ENCODE peak calls at places on chromosomes 11 and 22, in seven cellular contexts. Z is pancreas, Q is ovary, H is psoas muscle, M is PC-3, S is upper lobe of left lung, X is tibial artery. W is an unnamed sample. For H3K36me3, the result is how much of the 10 kb centered on the place peaks cover.

GRCh38 chr11:120400564-120401364 is 64.6 kb downstream of the ARHGEF12 start:
- DNase-seq in Z (no peak), Q (no peak), H (no peak), M (peak), S (no peak), X (peak), W (no peak)

GRCh38 chr11:101915811-101916291 is 471 bp downstream of the ANGPTL5 start:
- DNase-seq in Z (no peak), Q (no peak), H (no peak), M (peak), S (no peak), X (no peak), W (no peak)

GRCh38 chr11:119323532-119324033 is 6.7 kb upstream of the MCAM start:
- DNase-seq in Z (peak), Q (peak), H (peak), M (peak), S (no peak), X (peak), W (peak)

GRCh38 chr11:76620471-76620870 is 50.1 kb downstream of the LRRC32 start:
- DNase-seq in Z (no peak), Q (no peak), H (no peak), M (peak), S (no peak), X (no peak), W (no peak)

GRCh38 chr11:69889400-69890372 is 70.5 kb upstream of the FGF3 start:
- DNase-seq in Z (no peak), Q (no peak), H (no peak), M (no peak), S (no peak), X (no peak), W (no peak)

GRCh38 chr22:37747090-37747714 is 50.4 kb downstream of the TRIOBP start:
- DNase-seq in Z (no peak), Q (peak), H (peak), M (peak), S (peak), X (peak), W (no peak)

GRCh38 chr11:134846776-134847722 is 435.0 kb upstream of the B3GAT1 start:
- DNase-seq in Z (no peak), Q (no peak), H (no peak), M (no peak), S (peak), X (no peak), W (no peak)

GRCh38 chr11:132973686-132974085 is 558.6 kb downstream of the OPCML start:
- DNase-seq in Z (no peak), Q (no peak), H (no peak), M (no peak), S (no peak), X (no peak), W (no peak)

GRCh38 chr11:123174196-123175183 is 20.6 kb downstream of the CLMP start:
- DNase-seq in Z (no peak), Q (peak), H (peak), M (peak), S (no peak), X (peak), W (no peak)

GRCh38 chr11:1131033-1131911 is 26.5 kb upstream of the MUC5AC start:
- DNase-seq in Z (peak), Q (no peak), H (no peak), M (no peak), S (peak), X (no peak), W (no peak)

GRCh38 chr22:41762980-41763779 is 37.3 kb upstream of the CCDC134 start:
- DNase-seq in Z (peak), Q (no peak), H (no peak), M (peak), S (no peak), X (no peak), W (no peak)

GRCh38 chr22:27241430-27242110 is 560.0 kb downstream of the MN1 start:
- DNase-seq in Z (peak), Q (peak), H (no peak), M (no peak), S (peak), X (no peak), W (no peak)

GRCh38 chr11:57834852-57835251 is 73.2 kb downstream of the CTNND1 start:
- DNase-seq in Z (no peak), Q (no peak), H (no peak), M (no peak), S (no peak), X (no peak), W (no peak)

GRCh38 chr11:112042161-112042960 is 17.2 kb downstream of the DLAT start:
- DNase-seq in Z (no peak), Q (no peak), H (no peak), M (peak), S (no peak), X (no peak), W (no peak)

GRCh38 chr22:45212992-45213751 is 27.5 kb downstream of the KIAA0930 start:
- DNase-seq in Z (peak), Q (no peak), H (peak), M (no peak), S (peak), X (peak), W (no peak)

GRCh38 chr22:42419328-42419881 is 12.8 kb downstream of the NFAM1 start:
- DNase-seq in Z (no peak), Q (no peak), H (no peak), M (no peak), S (peak), X (no peak), W (no peak)

GRCh38 chr11:102553835-102554282 is 23.3 kb upstream of the MMP7 start:
- DNase-seq in Z (no peak), Q (no peak), H (no peak), M (peak), S (no peak), X (no peak), W (no peak)

GRCh38 chr11:117226388-117227385 is 5.2 kb downstream of the PCSK7 start:
- DNase-seq in Z (no peak), Q (no peak), H (no peak), M (peak), S (no peak), X (no peak), W (no peak)

GRCh38 chr22:17501679-17502285 is 61.5 kb upstream of the SLC25A18 start:
- DNase-seq in Z (no peak), Q (no peak), H (no peak), M (peak), S (no peak), X (no peak), W (peak)

GRCh38 chr22:27792452-27793165 is 8.9 kb downstream of the MN1 start:
- DNase-seq in Z (no peak), Q (no peak), H (no peak), M (no peak), S (no peak), X (no peak), W (no peak)

GRCh38 chr22:19291218-19291579 is 320 bp downstream of the CLTCL1 start:
- DNase-seq in Z (peak), Q (no peak), H (peak), M (no peak), S (peak), X (peak), W (peak)

GRCh38 chr11:63829823-63830489 is 9.0 kb upstream of the MARK2 start:
- DNase-seq in Z (no peak), Q (no peak), H (no peak), M (no peak), S (no peak), X (no peak), W (no peak)

GRCh38 chr11:102476812-102477211 is 24.2 kb upstream of the TMEM123 start:
- DNase-seq in Z (peak), Q (no peak), H (no peak), M (peak), S (no peak), X (no peak), W (no peak)

GRCh38 chr11:130439160-130439519 is 9.3 kb upstream of the ADAMTS15 start:
- DNase-seq in Z (no peak), Q (no peak), H (no peak), M (no peak), S (no peak), X (no peak), W (no peak)

GRCh38 chr11:66085071-66085470 is 15.0 kb downstream of the PACS1 start:
- DNase-seq in Z (no peak), Q (no peak), H (no peak), M (no peak), S (no peak), X (no peak), W (no peak)

GRCh38 chr11:47943721-47944554 is 36.4 kb upstream of the PTPRJ start:
- DNase-seq in Z (no peak), Q (no peak), H (no peak), M (no peak), S (no peak), X (no peak), W (no peak)

GRCh38 chr22:46666577-46667244 is 46.5 kb downstream of the GRAMD4 start:
- DNase-seq in Z (no peak), Q (no peak), H (no peak), M (no peak), S (peak), X (no peak), W (no peak)

GRCh38 chr11:119828819-119829218 is 99.8 kb upstream of the NECTIN1 start:
- DNase-seq in Z (no peak), Q (no peak), H (no peak), M (no peak), S (no peak), X (no peak), W (no peak)

GRCh38 chr11:119316729-119317591 is at the start of gene MCAM:
- DNase-seq in Z (no peak), Q (no peak), H (peak), M (peak), S (peak), X (peak), W (no peak)

GRCh38 chr11:101321222-101321621 is 191.6 kb upstream of the PGR start:
- DNase-seq in Z (no peak), Q (no peak), H (no peak), M (peak), S (no peak), X (no peak), W (no peak)

GRCh38 chr11:128448981-128449713 is 138.2 kb downstream of the ETS1 start:
- DNase-seq in Z (no peak), Q (no peak), H (no peak), M (no peak), S (no peak), X (no peak), W (no peak)

DNA sequence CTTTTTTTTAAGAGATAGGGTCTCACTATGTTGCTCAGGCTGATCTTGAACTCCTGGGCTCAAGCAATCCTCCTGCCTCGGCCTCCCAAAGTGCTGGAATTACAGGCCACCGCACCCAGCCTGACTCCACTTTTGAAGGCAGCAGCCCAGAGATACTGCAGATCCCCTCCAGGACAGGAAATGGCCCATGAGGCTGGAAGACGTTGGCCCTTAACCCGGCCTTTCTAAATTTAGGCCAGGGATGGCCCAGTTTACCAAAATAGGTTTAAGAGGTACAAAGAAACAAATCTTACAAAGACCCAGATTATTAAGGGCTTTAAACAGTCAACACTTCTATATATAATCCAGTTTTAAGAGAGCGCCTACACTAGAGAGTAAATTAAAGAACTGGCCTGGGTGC is 32.2 kb downstream of the CPT1A start:
- DNase-seq in Z (no peak), Q (no peak), H (no peak), M (no peak), S (no peak), X (no peak), W (no peak)
- H3K36me3 ChIP-seq in Z (under half), Q (under half), H (under half), M (under half), S (under half), X (half or more), W (under half)

DNA sequence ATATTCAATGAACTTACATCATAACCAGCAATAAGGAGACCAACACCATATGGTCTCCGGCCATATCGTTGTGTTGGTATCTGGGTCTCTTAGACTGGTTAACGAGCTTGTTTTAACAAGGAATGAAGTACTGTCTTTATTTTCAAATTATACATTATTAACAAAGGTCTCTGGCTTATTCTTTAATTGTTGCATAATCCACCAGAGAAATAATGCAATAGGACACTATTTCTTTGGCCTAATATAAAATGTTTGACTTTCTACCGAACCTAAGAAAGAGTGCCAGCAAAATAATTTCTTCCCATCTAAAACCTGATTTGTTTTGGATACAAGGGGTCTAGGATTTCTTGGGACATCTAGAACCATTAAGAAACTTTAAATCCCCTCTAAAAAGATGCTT is 6.4 kb downstream of the PSMA1 start:
- DNase-seq in Z (no peak), Q (no peak), H (no peak), M (no peak), S (no peak), X (no peak), W (no peak)
- H3K36me3 ChIP-seq in Z (under half), Q (under half), H (half or more), M (half or more), S (under half), X (half or more), W (half or more)

GRCh38 chr22:40404251-40405177 is 34.1 kb downstream of the SGSM3 start:
- DNase-seq in Z (peak), Q (no peak), H (no peak), M (no peak), S (peak), X (no peak), W (no peak)

GRCh38 chr22:40403651-40404050 is 33.3 kb downstream of the SGSM3 start:
- DNase-seq in Z (no peak), Q (no peak), H (no peak), M (no peak), S (no peak), X (no peak), W (no peak)

GRCh38 chr22:40406063-40406890 is 35.9 kb downstream of the SGSM3 start:
- DNase-seq in Z (no peak), Q (no peak), H (no peak), M (no peak), S (peak), X (no peak), W (no peak)

GRCh38 chr22:40407021-40407761 is 36.8 kb downstream of the SGSM3 start:
- DNase-seq in Z (no peak), Q (no peak), H (no peak), M (no peak), S (peak), X (no peak), W (no peak)

DNA sequence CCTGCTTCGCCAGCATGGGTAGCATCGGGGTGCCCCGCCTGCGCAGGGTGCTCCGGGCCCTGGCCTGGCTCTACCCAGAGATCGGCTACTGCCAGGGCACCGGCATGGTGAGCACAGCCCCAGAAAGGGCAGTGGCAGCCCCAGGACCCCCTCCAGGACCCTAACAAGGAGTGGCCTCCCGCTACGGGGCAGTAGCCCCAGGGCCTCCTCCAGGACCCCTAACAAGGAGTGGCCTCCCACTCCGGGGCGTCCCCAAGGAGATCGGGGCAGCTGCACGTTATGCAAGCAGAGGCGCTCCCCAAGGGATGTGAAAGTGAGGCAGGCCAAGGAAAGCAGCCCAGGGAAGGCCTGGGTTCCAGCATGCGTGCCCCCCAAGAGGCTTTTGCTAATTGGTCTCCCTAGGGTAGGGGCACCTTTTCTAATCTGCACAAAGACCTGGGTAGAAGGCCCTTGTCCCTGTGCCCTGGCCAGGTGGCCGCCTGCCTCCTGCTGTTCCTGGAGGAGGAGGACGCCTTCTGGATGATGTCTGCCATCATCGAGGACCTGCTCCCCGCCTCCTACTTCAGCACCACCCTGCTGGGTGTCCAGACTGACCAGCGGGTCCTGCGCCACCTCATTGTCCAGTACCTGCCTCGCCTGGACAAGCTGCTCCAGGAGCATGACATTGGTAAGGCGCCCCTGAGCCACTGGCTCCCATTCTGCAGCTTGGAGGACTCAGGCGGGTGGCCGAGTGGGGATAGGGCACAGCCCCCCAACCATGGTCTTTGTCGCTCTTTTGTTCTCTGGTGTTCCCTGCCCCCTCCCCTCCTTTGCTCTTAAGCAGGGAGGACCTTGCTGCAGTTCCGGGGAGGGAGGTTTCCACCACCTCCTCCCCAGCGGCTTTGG is 35.0 kb downstream of the SGSM3 start:
- DNase-seq in Z (peak), Q (no peak), H (no peak), M (no peak), S (peak), X (no peak), W (no peak)
- H3K36me3 ChIP-seq in Z (under half), Q (under half), H (half or more), M (under half), S (under half), X (half or more), W (half or more)

GRCh38 chr22:30301995-30302809 is 12.9 kb upstream of the CASTOR1 start:
- DNase-seq in Z (no peak), Q (peak), H (no peak), M (peak), S (no peak), X (peak), W (no peak)
- H3K36me3 ChIP-seq in Z (under half), Q (under half), H (under half), M (under half), S (under half), X (half or more), W (under half)

DNA sequence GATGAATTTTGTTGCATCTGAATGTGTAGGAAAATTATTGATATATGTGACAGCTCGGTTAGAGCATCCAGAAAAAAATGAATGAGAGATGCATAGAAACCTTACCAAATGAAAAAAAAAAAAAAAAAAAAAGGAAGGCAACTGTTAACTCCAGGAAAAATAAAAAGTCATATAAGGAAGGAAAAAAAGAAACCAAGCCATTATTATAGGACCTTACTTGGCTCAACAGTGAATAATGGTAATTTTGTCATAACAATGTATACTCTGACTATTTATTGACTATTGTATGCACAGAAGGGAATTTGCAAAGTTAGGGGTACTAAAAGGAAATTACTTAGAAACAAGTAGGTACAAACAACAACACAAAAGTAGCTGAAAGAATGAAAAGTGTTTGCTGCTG is 2.0 kb downstream of the DHCR7 start:
- DNase-seq in Z (no peak), Q (no peak), H (no peak), M (no peak), S (no peak), X (no peak), W (no peak)
- H3K36me3 ChIP-seq in Z (under half), Q (under half), H (under half), M (under half), S (under half), X (under half), W (under half)